ENCODE peak calls at places on chromosome 4, in nine cellular contexts. U, S, A, Q, O, E, F, T and P are unnamed samples.

GRCh38 chr4:89162987-89163386 is 51.7 kb downstream of the TIGD2 start:
- DNase-seq in E (no peak), O (no peak), S (no peak), F (no peak), T (no peak), U (no peak), A (no peak), Q (no peak), P (no peak)

GRCh38 chr4:121253961-121254360 is 89.8 kb upstream of the TNIP3 start:
- DNase-seq in U (no peak), Q (no peak), E (no peak), F (no peak), S (no peak), O (no peak), T (no peak), A (no peak), P (no peak)

GRCh38 chr4:20960291-20960690 is 260.0 kb downstream of the PACRGL start:
- DNase-seq in F (no peak), A (no peak), O (no peak), T (no peak), Q (no peak), U (no peak), S (no peak), E (no peak), P (no peak)

GRCh38 chr4:76696109-76696508 is 201.8 kb downstream of the SOWAHB start:
- DNase-seq in E (peak), A (no peak), Q (no peak), F (no peak), S (no peak), O (no peak), T (no peak), U (no peak), P (no peak)

GRCh38 chr4:14888790-14889189 is 113.5 kb upstream of the CPEB2 start:
- DNase-seq in U (no peak), S (no peak), T (no peak), E (no peak), Q (no peak), F (no peak), O (no peak), A (no peak), P (no peak)

GRCh38 chr4:150572704-150573504 is 9.0 kb upstream of the MAB21L2 start:
- DNase-seq in T (no peak), U (no peak), Q (no peak), F (no peak), A (no peak), E (no peak), O (no peak), S (no peak), P (no peak)

GRCh38 chr4:54840992-54841768 is 183.4 kb downstream of the KIT start:
- DNase-seq in Q (no peak), T (no peak), A (no peak), F (peak), O (no peak), E (peak), S (peak), U (peak), P (no peak)

GRCh38 chr4:187016101-187016500 is 292.4 kb upstream of the FAT1 start:
- DNase-seq in S (no peak), T (no peak), U (no peak), E (no peak), A (no peak), F (no peak), O (no peak), Q (no peak), P (no peak)

GRCh38 chr4:177356191-177356590 is 46.5 kb downstream of the NEIL3 start:
- DNase-seq in O (no peak), Q (no peak), T (no peak), F (no peak), A (no peak), S (no peak), E (no peak), U (no peak), P (no peak)

GRCh38 chr4:10036926-10037325 is 15.6 kb upstream of the SLC2A9 start:
- DNase-seq in S (no peak), F (no peak), T (no peak), U (no peak), A (no peak), Q (no peak), O (no peak), E (no peak), P (no peak)

GRCh38 chr4:82230310-82230709 is 143.5 kb downstream of the HNRNPD start:
- DNase-seq in E (no peak), A (no peak), T (no peak), U (no peak), S (no peak), Q (no peak), O (no peak), F (no peak), P (no peak)

GRCh38 chr4:10442976-10443375 is 14.2 kb downstream of the ZNF518B start:
- DNase-seq in Q (no peak), O (no peak), U (no peak), A (no peak), E (no peak), S (peak), T (no peak), F (no peak), P (no peak)

GRCh38 chr4:107863416-107863815 is 38.7 kb downstream of the SGMS2 start:
- DNase-seq in A (no peak), E (no peak), T (no peak), Q (no peak), F (no peak), U (no peak), S (peak), O (no peak), P (no peak)

GRCh38 chr4:153522800-153523089 is 56.6 kb downstream of the TMEM131L start:
- DNase-seq in O (peak), E (no peak), F (no peak), T (no peak), A (no peak), U (no peak), Q (no peak), S (no peak), P (no peak)

GRCh38 chr4:108466936-108467902 is 153.2 kb upstream of the RPL34 start:
- DNase-seq in A (peak), S (peak), U (no peak), T (peak), Q (no peak), O (peak), F (no peak), E (no peak), P (no peak)

GRCh38 chr4:118752551-118752950 is 67.4 kb downstream of the METTL14 start:
- DNase-seq in O (no peak), Q (no peak), E (no peak), U (no peak), F (no peak), T (no peak), A (no peak), S (peak), P (no peak)

GRCh38 chr4:10204401-10205058 is 87.9 kb upstream of the WDR1 start:
- DNase-seq in U (no peak), S (no peak), F (peak), E (no peak), A (no peak), T (no peak), Q (no peak), O (no peak), P (peak)

GRCh38 chr4:152957437-152958185 is 21.5 kb downstream of the FHDC1 start:
- DNase-seq in O (no peak), Q (no peak), A (no peak), S (no peak), E (no peak), T (no peak), U (no peak), F (peak), P (peak)

GRCh38 chr4:56286763-56287162 is 100.5 kb downstream of the AASDH start:
- DNase-seq in F (no peak), A (no peak), E (no peak), Q (no peak), S (no peak), T (no peak), O (no peak), U (no peak), P (no peak)

GRCh38 chr4:56410247-56410646 is 23.0 kb upstream of the AASDH start:
- DNase-seq in O (no peak), Q (no peak), T (no peak), S (peak), U (no peak), F (peak), A (no peak), E (peak), P (peak)

DNA sequence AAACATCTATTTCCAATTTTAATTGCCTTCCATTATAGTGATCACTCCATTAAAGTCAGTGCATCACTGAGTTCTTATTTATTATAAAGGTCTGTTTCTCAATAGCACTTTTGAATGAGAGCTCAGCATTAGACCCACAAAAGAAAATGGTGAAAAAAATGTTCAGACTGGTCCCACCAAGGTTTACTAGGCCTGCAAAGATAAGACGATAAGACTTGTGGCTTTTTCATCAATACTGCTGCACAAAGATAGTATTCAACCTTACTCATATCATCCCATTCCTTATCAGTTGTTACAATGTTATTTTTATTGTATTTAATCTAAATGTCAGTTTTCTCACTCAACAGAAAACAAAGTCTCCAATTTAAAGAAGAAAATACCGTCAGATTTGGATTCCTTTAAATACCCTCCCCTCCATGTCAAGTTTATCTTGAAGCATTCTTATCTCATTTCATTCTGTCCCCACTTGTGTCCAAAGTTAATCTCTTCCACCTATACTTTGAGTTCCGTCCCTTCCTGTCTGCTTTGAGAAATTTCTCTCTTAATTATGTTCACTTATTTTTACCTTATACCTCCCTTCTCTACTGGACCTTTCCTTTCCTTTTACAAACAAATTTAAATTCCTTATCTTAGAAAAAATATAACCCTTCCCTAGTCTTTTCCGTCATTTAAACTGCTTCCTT is 140.0 kb downstream of the GASK1B start:
- DNase-seq in U (no peak), A (no peak), F (no peak), T (no peak), O (no peak), E (no peak), Q (no peak), S (no peak), P (no peak)
- H3K27ac ChIP-seq in U (no peak), A (no peak), F (peak), T (no peak), O (no peak), E (no peak), Q (no peak), S (no peak), P (no peak)

GRCh38 chr4:167177925-167178324 is 56.4 kb downstream of the SPOCK3 start:
- DNase-seq in U (no peak), E (peak), Q (no peak), F (no peak), O (no peak), A (peak), S (no peak), T (no peak), P (no peak)
- H3K27ac ChIP-seq in U (no peak), E (no peak), Q (no peak), F (no peak), O (no peak), A (peak), S (no peak), T (no peak), P (no peak)

GRCh38 chr4:38610844-38611550 is 53.0 kb upstream of the KLF3 start:
- DNase-seq in O (no peak), U (no peak), F (peak), Q (no peak), S (no peak), T (no peak), A (peak), E (no peak), P (no peak)
- H3K27ac ChIP-seq in O (no peak), U (no peak), F (peak), Q (no peak), S (no peak), T (no peak), A (peak), E (no peak), P (peak)

DNA sequence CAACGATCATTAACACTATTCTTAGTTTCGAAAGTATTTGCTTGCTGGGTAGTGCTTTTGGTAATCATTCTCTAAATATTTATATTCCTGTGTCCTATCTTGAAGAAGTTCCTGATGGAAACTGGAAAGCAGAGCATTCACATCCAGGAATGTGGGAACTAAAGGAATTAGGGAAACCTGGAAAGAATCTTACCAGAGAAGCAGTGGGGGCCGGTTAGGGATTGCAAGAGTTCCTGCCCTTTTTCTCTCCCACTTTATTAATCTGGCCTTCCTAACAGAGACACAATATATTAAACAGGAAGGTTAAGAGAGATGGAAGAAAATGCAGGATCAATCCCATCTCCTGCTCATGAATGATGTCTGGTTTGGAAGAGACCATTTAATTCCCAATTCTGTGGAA is 52.1 kb downstream of the C4orf51 start:
- DNase-seq in Q (no peak), O (no peak), E (peak), F (no peak), T (no peak), A (no peak), U (no peak), S (no peak), P (no peak)
- H3K27ac ChIP-seq in Q (peak), O (no peak), E (peak), F (peak), T (no peak), A (no peak), U (no peak), S (peak), P (peak)

GRCh38 chr4:53011176-53011575 is 149.1 kb downstream of the RASL11B start:
- DNase-seq in O (no peak), Q (no peak), F (no peak), T (no peak), S (no peak), U (no peak), E (no peak), A (no peak), P (no peak)

GRCh38 chr4:53014368-53014767 is 152.3 kb downstream of the RASL11B start:
- DNase-seq in E (no peak), O (no peak), A (no peak), F (no peak), T (no peak), U (no peak), S (no peak), Q (no peak), P (no peak)

GRCh38 chr4:53014881-53015280 is 152.8 kb downstream of the RASL11B start:
- DNase-seq in T (no peak), S (no peak), O (no peak), F (no peak), Q (no peak), U (no peak), A (no peak), E (no peak), P (no peak)

GRCh38 chr4:53013873-53014272 is 151.8 kb downstream of the RASL11B start:
- DNase-seq in T (no peak), F (no peak), E (no peak), O (no peak), S (no peak), Q (no peak), A (no peak), U (no peak), P (no peak)

DNA sequence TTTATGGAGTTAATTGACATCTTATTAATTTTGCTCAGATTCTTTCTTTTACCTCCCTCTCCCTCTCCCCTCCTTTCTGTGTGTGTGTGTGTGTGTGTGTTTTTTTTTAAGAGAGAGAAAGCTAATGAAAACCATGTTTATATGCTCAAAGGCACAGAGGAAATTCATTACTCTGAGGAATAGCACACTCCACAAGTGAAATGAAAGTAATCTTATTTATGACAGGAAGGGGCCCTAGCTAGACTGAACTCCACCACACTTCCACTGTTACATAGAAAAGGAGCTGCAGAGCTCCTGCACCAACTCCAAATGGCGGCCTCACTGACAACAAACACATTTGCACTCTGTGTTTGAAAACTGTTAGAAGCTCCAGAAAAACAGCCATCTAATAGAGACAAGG is 150.6 kb downstream of the RASL11B start:
- DNase-seq in S (no peak), F (no peak), T (peak), U (no peak), Q (no peak), E (no peak), A (no peak), O (no peak), P (no peak)
- H3K27ac ChIP-seq in S (no peak), F (no peak), T (peak), U (no peak), Q (no peak), E (no peak), A (no peak), O (no peak), P (no peak)

DNA sequence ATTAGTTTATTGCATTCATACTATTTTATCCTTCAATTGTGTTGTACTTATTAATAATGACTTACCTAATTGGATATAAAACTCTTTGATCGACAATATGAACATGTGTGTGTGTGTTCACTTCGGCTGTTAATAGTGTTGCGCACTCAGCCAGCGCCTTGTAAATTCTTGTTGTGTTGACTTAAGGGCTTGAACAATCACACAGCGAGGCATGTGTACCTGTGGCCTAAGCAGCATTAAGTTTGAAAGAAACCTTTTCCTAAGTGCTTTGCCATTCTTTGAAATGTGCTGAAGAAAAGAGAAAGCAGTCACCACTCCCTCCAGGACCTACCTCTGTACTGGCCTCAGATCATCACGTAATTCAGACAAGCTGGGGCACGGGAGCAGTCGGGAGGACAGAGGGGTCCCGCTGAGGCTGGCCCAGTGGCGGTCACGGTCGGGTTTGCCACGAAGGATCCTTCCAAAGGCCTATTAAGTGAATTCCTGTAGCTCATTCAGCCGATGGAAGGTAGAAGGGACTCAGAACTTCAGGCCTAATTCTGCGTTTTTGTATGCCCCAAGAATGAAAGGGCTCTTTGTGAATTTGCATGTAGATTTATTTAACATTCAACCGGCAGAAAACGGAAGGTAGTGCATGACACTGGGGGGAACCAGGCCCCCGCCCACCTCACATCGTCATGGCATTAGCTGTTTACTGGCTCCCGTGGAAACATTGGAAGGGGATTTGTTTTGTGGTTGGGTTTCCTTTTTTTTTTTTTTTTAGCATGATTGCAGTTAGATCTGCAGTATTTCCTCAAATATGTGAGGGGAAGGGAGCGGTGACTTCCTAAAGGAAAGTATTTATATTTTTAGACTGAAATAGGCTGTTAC is 106.3 kb downstream of the TRAPPC11 start:
- DNase-seq in T (no peak), F (no peak), E (peak), Q (no peak), O (no peak), U (no peak), A (no peak), S (no peak), P (no peak)
- H3K27ac ChIP-seq in T (no peak), F (no peak), E (no peak), Q (no peak), O (no peak), U (no peak), A (no peak), S (no peak), P (peak)

DNA sequence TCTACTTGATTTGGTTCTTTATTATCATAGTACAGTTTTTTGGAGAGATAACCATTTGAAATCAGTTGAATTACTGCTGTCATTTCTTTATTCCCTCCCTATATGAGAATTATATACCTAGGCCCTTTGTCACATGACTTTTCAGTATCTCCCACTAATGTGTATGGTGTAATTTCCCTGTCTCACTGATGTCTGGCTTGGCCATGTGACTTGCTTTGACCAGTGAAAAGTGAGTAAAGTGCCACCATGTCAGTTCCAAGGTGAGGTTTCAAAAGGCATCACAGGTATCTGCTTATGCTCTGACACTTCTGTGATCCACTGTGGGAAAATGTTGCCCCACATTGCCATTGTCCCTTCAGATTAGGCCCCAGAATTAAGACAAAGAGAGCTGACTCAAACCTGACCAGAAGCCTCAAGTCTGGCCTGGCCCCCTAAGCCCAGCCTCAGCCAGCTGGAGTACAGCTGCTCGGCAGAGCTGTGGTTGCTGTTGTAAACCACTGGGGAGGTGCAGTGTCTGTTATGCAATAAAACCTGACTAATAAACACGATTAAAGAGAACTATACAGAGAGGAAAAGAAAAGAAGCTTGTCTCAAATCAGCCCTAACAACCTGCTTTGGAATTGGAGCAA is 27.5 kb downstream of the SETD7 start:
- DNase-seq in S (peak), F (peak), Q (no peak), U (no peak), O (no peak), E (no peak), A (no peak), T (no peak), P (peak)
- H3K27ac ChIP-seq in S (peak), F (peak), Q (no peak), U (no peak), O (no peak), E (no peak), A (no peak), T (no peak), P (no peak)

GRCh38 chr4:102344955-102345794 is at the start of gene SLC39A8:
- DNase-seq in S (peak), F (peak), A (peak), E (peak), Q (peak), T (peak), O (peak), U (peak), P (peak)
- H3K27ac ChIP-seq in S (peak), F (peak), A (peak), E (no peak), Q (no peak), T (peak), O (peak), U (peak), P (peak)

DNA sequence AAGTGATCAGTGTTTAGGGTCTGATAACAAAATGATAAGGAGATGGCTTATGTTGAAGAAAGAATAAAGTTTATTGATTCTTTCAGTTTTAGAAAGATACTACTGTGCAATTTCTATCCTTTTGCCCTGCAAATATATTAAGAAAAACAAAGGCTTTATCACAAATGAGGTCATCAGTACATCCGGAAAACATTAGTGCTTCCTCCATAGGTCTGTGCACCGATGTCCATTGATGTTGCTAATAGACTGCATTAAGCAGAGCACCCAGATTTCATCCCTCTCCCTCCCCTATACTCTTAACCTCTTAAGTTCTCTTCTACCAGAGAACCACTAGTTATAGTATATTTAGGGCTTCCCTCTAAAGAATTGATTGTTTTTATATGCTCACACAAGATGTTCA is 53.7 kb upstream of the HHIP start:
- DNase-seq in F (no peak), A (no peak), E (no peak), S (no peak), U (no peak), Q (no peak), O (no peak), T (no peak), P (no peak)
- H3K27ac ChIP-seq in F (no peak), A (no peak), E (no peak), S (no peak), U (no peak), Q (no peak), O (no peak), T (no peak), P (no peak)